ENCODE peak calls at places on chromosomes 6 and 20, in nine cellular contexts. V, U, N, E, M, J, B, C and O are unnamed samples.

GRCh38 chr6:4603291-4603690 is 172.9 kb upstream of the CDYL start:
- DNase-seq in V (no peak), U (no peak), N (peak; percentile 28), E (no peak), M (no peak), J (peak; percentile 99), B (peak; percentile 31), C (peak; percentile 21), O (no peak)

GRCh38 chr20:10376271-10377075 is 57.5 kb downstream of the MKKS start:
- DNase-seq in V (no peak), U (no peak), N (no peak), E (no peak), M (no peak), J (peak; percentile 81), B (no peak), C (no peak), O (no peak)

GRCh38 chr6:108760158-108761050 is 87.8 kb upstream of the ARMC2 start:
- DNase-seq in V (no peak), U (no peak), N (peak; percentile 2), E (no peak), M (no peak), J (no peak), B (no peak), C (peak; percentile 61), O (no peak)

GRCh38 chr20:43198607-43199006 is 8.9 kb upstream of the PTPRT start:
- DNase-seq in V (no peak), U (no peak), N (no peak), E (no peak), M (no peak), J (no peak), B (no peak), C (peak; percentile 65), O (peak; percentile 71)

GRCh38 chr6:81237226-81237625 is 515.3 kb downstream of the TENT5A start:
- DNase-seq in V (no peak), U (no peak), N (no peak), E (no peak), M (no peak), J (peak; percentile 30), B (no peak), C (no peak), O (no peak)

GRCh38 chr6:82441047-82441770 is 77.6 kb downstream of the TPBG start:
- DNase-seq in V (no peak), U (no peak), N (no peak), E (no peak), M (no peak), J (no peak), B (no peak), C (no peak), O (no peak)

GRCh38 chr6:128487746-128488145 is 32.7 kb downstream of the PTPRK start:
- DNase-seq in V (no peak), U (no peak), N (no peak), E (no peak), M (no peak), J (peak; percentile 91), B (no peak), C (no peak), O (no peak)

GRCh38 chr6:28789553-28790083 is 134.2 kb downstream of the TRIM27 start:
- DNase-seq in V (peak; percentile 54), U (no peak), N (no peak), E (no peak), M (no peak), J (peak; percentile 87), B (no peak), C (peak; percentile 88), O (no peak)

GRCh38 chr6:131262060-131262459 is 126.8 kb downstream of the AKAP7 start:
- DNase-seq in V (no peak), U (no peak), N (no peak), E (no peak), M (no peak), J (no peak), B (no peak), C (no peak), O (no peak)

GRCh38 chr20:20452254-20452676 is 84.4 kb downstream of the INSM1 start:
- DNase-seq in V (peak; percentile 93), U (no peak), N (peak; percentile 32), E (peak; percentile 22), M (peak; percentile 69), J (peak; percentile 65), B (peak; percentile 66), C (peak; percentile 90), O (peak; percentile 66)

GRCh38 chr6:84424956-84425355 is 197.5 kb upstream of the CEP162 start:
- DNase-seq in V (no peak), U (no peak), N (no peak), E (no peak), M (no peak), J (no peak), B (no peak), C (no peak), O (no peak)

DNA sequence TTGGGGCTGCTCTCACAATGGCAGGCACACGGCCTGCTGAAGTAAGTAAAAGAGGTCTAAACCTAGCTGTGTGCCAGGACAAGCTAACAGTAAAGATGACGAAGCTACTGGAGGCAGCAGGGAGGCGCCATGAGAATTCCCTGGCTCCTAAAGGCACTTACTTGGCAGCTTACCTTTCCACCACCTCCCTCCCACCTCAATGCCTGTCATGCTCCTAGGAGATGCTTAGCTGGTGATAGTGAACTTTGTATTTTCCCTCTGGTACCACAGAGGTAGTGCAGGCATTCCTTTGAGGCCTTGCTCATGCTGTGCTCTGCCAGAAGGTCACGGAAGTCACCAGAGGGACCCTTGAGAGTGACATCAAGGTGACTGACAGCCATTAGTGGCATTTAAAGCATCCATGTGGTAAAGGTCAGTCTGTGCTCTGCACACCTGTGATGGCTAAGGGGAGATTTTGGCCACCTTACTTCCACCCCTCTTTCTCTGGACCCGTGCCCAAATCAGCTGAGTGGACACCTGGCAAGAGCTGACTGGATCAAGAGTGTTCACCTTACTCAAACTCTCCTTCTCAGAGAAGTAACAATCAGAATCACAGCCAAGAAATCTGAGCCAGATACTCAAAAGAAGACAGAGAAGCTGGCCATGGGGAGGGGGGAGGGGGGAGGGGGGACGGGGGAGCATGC is 3.0 kb downstream of the FKBP1A start:
- DNase-seq in V (no peak), U (no peak), N (no peak), E (no peak), M (no peak), J (peak; percentile 78), B (no peak), C (no peak), O (peak; percentile 26)
- H3K4me3 ChIP-seq in V (no peak overlapping the region), U (peak overlapping the region; percentile 12), N (no peak overlapping the region), E (peak overlapping the region; percentile 12), M (no peak overlapping the region), J (no peak overlapping the region), B (no peak overlapping the region), C (no peak overlapping the region), O (no peak overlapping the region)

GRCh38 chr6:110265273-110265672 is 85.0 kb downstream of the CDC40 start:
- DNase-seq in V (no peak), U (no peak), N (no peak), E (no peak), M (no peak), J (no peak), B (no peak), C (no peak), O (no peak)
- H3K4me3 ChIP-seq in V (no peak overlapping the region), U (no peak overlapping the region), N (no peak overlapping the region), E (no peak overlapping the region), M (no peak overlapping the region), J (no peak overlapping the region), B (no peak overlapping the region), C (no peak overlapping the region), O (no peak overlapping the region)

DNA sequence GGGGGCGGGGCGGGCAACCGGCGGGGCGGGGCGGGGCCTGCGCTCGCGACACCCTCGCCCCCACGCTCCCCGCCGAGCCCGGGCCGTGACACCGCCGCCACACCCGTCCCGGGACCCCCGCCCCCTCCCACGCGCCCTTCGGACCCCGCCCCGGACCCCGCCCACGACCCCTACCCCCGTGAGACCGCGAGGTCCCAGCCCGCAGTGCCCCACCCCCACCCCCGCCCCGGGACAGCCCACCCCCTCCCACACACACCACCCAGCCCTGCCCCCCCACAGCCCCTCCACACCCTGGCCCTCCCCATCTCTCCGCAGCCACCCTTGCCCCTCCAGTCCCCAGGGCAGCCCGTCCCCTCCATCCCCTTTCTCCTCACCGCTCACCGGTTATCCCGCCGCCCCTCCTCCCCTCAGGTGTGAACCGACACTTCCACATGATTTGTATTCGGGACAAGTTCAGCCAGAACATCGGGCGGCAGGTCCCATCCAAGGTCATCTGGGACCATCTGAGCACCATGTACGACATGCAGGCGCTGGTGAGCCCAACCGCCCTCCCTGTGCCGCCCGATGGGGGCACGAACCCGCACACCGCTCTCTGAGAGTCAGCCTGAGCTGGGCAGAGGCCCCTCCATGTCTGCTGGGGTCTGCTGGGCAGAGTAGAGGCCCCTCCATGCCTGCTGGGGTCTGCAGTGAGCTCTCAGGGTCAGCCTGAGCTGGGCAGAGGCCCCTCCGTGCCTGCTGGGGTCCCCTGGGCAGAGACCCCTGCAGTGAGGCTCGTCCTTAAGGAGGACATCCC is 622 bp downstream of the MRGBP start:
- DNase-seq in V (no peak), U (peak; percentile 81), N (no peak), E (no peak), M (no peak), J (no peak), B (no peak), C (peak; percentile 70), O (peak; percentile 92)
- H3K4me3 ChIP-seq in V (peak overlapping the region; percentile 72), U (peak overlapping the region; percentile 67), N (peak overlapping the region; percentile 97), E (peak overlapping the region; percentile 50), M (peak overlapping the region; percentile 84), J (peak overlapping the region; percentile 58), B (no peak overlapping the region), C (peak overlapping the region; percentile 71), O (peak overlapping the region; percentile 78)

GRCh38 chr6:36120979-36121706 is 9.2 kb upstream of the MAPK13 start:
- DNase-seq in V (no peak), U (no peak), N (no peak), E (peak; percentile 39), M (no peak), J (peak; percentile 64), B (peak; percentile 54), C (peak; percentile 72), O (peak; percentile 26)
- H3K4me3 ChIP-seq in V (no peak overlapping the region), U (no peak overlapping the region), N (no peak overlapping the region), E (peak overlapping the region; percentile 45), M (no peak overlapping the region), J (no peak overlapping the region), B (no peak overlapping the region), C (no peak overlapping the region), O (no peak overlapping the region)

DNA sequence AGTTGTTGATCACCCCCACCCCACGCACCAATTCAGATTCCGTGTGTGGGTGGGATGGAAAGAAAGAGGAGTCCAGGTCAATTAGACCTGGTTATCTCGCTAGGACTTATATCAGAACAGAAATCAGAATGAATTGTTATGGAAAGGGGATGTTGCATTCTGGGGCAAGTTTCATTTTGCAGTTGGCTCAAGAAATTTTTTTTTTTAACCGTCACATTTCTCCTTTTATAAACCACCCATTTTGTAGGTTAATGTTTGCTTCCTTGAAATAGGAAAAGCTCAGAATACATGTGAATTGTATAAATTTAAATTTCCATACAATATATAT is 46.9 kb upstream of the SUPT3H start:
- DNase-seq in V (no peak), U (no peak), N (no peak), E (no peak), M (no peak), J (no peak), B (no peak), C (no peak), O (no peak)
- H3K4me3 ChIP-seq in V (no peak overlapping the region), U (peak overlapping the region; percentile 60), N (peak overlapping the region; percentile 52), E (peak overlapping the region; percentile 89), M (peak overlapping the region; percentile 73), J (peak overlapping the region; percentile 95), B (no peak overlapping the region), C (no peak overlapping the region), O (no peak overlapping the region)